ENCODE peak calls at places on chromosomes 2 and 18, in six cellular contexts. P, K, N, F, R and H are unnamed samples.

GRCh38 chr2:109663721-109664120 is 49.6 kb downstream of the SOWAHC start:
- DNase-seq in P (no peak), R (no peak), K (peak; percentile 28), F (peak; percentile 87), N (no peak), H (no peak)

GRCh38 chr2:37638973-37639372 is 32.5 kb downstream of the CDC42EP3 start:
- DNase-seq in F (no peak), N (no peak), R (no peak), K (no peak), P (no peak), H (no peak)

GRCh38 chr2:127829845-127830246 is 18.9 kb upstream of the WDR33 start:
- DNase-seq in K (no peak), R (peak; percentile 65), F (no peak), P (peak; percentile 86), N (peak; percentile 84), H (peak; percentile 40)

GRCh38 chr2:95043300-95043786 is 17.8 kb downstream of the MAL start:
- DNase-seq in R (no peak), F (peak; percentile 88), N (no peak), K (peak; percentile 90), P (no peak), H (no peak)

GRCh38 chr2:238269741-238270140 is 18.7 kb downstream of the PER2 start:
- DNase-seq in N (no peak), P (no peak), R (no peak), F (no peak), K (no peak), H (peak; percentile 13)

GRCh38 chr2:950627-950992 is at the start of gene SNTG2:
- DNase-seq in F (peak; percentile 77), K (no peak), R (no peak), P (peak; percentile 46), N (peak; percentile 76), H (no peak)

GRCh38 chr18:59419386-59419785 is 60.3 kb upstream of the LMAN1 start:
- DNase-seq in F (peak; percentile 72), P (no peak), K (peak; percentile 71), R (no peak), N (no peak), H (no peak)

GRCh38 chr2:109275120-109276040 is 146.4 kb downstream of the SH3RF3 start:
- DNase-seq in P (no peak), N (no peak), K (no peak), R (no peak), F (no peak), H (no peak)

GRCh38 chr2:79832540-79833234 is 319.8 kb downstream of the CTNNA2 start:
- DNase-seq in K (no peak), N (no peak), P (no peak), R (no peak), F (no peak), H (no peak)

GRCh38 chr2:80548469-80548868 is 243.9 kb upstream of the LRRTM1 start:
- DNase-seq in P (no peak), R (no peak), K (no peak), N (no peak), F (no peak), H (no peak)

GRCh38 chr2:182980115-182980514 is 58.1 kb downstream of the NCKAP1 start:
- DNase-seq in K (peak; percentile 62), R (no peak), N (peak; percentile 32), F (peak; percentile 36), P (peak; percentile 39), H (no peak)
- TF ChIP-seq CTCF in K (peak; percentile 62), R (peak; percentile 81), N (no peak), F (peak; percentile 10), P (peak; percentile 48), H (peak; percentile 43)

GRCh38 chr2:232981767-232982360 is 31.2 kb downstream of the NGEF start:
- DNase-seq in N (no peak), K (no peak), P (no peak), F (no peak), R (no peak), H (no peak)

GRCh38 chr2:232981356-232981755 is 31.7 kb downstream of the NGEF start:
- DNase-seq in R (no peak), P (no peak), K (no peak), N (no peak), F (no peak), H (no peak)

GRCh38 chr2:232980683-232981082 is 32.4 kb downstream of the NGEF start:
- DNase-seq in R (no peak), K (peak; percentile 19), F (peak; percentile 27), P (no peak), N (no peak), H (no peak)

GRCh38 chr2:232977438-232977971 is 35.6 kb downstream of the NGEF start:
- DNase-seq in F (no peak), N (no peak), K (no peak), P (no peak), R (no peak), H (no peak)

GRCh38 chr2:232979871-232980461 is 33.1 kb downstream of the NGEF start:
- DNase-seq in P (no peak), R (no peak), F (peak; percentile 87), N (no peak), K (peak; percentile 77), H (no peak)
- TF ChIP-seq CTCF in P (no peak), R (no peak), F (peak; percentile 20), N (no peak), K (peak; percentile 36), H (no peak)

DNA sequence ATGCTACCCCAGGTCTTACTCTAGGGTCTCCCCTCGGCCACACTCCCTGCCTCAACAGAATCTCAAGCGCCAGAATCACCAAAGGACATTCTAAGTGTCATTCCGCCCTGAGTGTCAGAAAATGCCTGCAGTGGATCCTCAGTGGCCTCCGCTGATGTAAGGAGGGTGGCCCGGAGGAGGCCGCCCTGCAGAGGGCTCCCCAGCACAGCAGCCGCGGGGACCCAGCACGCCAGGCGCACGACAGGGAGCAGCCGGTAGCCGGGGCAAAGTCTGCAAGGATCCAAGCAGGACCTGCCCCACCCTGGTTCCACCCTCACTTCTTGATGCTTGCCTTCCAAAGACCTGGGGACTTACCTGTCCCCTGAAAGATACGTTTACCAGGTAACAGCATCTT is 54.2 kb upstream of the ID2 start:
- DNase-seq in F (no peak), R (no peak), K (no peak), P (no peak), N (no peak), H (peak; percentile 10)
- TF ChIP-seq CTCF in F (no peak), R (no peak), K (no peak), P (no peak), N (no peak), H (no peak)

GRCh38 chr2:10305254-10305635 is 2.5 kb downstream of the HPCAL1 start:
- DNase-seq in N (no peak), P (no peak), K (no peak), R (peak; percentile 38), F (no peak), H (no peak)

GRCh38 chr2:10306901-10307463 is 4.3 kb downstream of the HPCAL1 start:
- DNase-seq in P (no peak), F (no peak), K (no peak), R (peak; percentile 24), N (no peak), H (no peak)

GRCh38 chr2:10303634-10304378 is 1.1 kb downstream of the HPCAL1 start:
- DNase-seq in N (peak; percentile 76), P (peak; percentile 51), R (peak; percentile 24), K (peak; percentile 56), F (peak; percentile 80), H (peak; percentile 90)

GRCh38 chr2:10304458-10305253 is 2.0 kb downstream of the HPCAL1 start:
- DNase-seq in P (no peak), R (no peak), K (no peak), F (no peak), N (no peak), H (no peak)

GRCh38 chr2:10305715-10306114 is 3.0 kb downstream of the HPCAL1 start:
- DNase-seq in N (no peak), F (no peak), R (peak; percentile 39), P (no peak), K (no peak), H (no peak)
- TF ChIP-seq CTCF in N (no peak), F (no peak), R (peak; percentile 62), P (no peak), K (no peak), H (no peak)

DNA sequence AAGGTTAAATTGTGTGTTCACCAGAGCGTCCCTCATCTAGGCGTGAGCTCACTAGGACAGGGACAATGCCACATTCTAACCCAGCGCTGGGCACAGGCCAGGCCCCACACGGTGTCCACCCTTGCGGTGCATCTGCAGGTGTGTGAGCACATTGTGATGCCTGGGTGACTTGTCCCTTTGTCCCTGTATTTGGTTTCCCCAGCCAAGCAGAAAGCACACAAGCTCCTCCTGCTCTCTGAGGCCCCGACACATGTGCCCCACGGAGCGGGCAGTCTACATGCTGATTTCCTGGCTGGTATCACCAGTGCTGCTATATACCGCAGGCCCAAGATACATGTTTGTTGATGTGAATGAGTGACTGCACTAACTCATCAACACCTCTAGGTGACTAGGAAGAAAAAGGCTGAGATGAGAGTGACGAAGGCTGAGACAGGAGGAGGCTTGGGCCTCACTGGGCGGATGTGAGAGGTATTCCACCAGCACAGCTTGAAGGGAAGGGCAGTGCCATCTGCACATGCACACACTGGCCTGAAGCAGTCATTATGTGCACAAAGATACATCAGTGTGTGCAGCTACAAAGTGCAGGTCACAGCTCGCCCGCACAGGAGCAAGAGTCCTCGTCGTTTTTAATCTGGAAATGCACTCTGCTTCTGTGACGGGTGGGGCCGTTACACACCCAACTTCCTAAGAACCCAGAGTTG is 205.9 kb downstream of the EIPR1 start:
- DNase-seq in K (no peak), N (no peak), P (no peak), R (no peak), F (no peak), H (no peak)
- TF ChIP-seq CTCF in K (no peak), N (no peak), P (no peak), R (no peak), F (no peak), H (no peak)

DNA sequence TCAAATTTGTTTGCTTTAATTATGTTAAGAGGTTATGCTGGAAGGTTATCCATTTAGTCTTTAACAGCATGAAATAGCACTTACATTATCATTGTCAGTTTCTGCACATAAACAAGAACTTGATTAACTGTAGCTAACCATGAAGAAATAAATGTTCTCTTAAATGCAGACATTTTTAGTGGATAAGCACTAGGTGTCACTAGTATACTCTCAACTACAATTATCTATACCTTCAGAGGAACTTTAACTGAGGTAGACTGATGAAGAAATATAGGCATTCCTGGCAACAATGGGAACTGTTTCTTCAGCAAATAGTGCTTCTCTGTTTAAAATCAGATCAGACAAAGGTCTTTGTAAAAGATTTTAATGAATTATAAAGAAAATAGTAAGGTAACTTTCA is 178.8 kb upstream of the CHST9 start:
- DNase-seq in R (no peak), P (no peak), K (no peak), F (no peak), N (peak; percentile 8), H (no peak)
- TF ChIP-seq CTCF in R (no peak), P (no peak), K (no peak), F (no peak), N (no peak), H (peak; percentile 16)

GRCh38 chr2:32210767-32211408 is 45.2 kb downstream of the SLC30A6 start:
- DNase-seq in R (no peak), F (no peak), N (no peak), K (no peak), P (no peak), H (no peak)

GRCh38 chr2:32212293-32212692 is 46.6 kb downstream of the SLC30A6 start:
- DNase-seq in P (no peak), K (peak; percentile 5), R (no peak), N (no peak), F (peak; percentile 37), H (no peak)
- TF ChIP-seq CTCF in P (no peak), K (peak; percentile 16), R (no peak), N (no peak), F (no peak), H (no peak)

GRCh38 chr2:190550137-190550536 is 15.6 kb upstream of the NEMP2 start:
- DNase-seq in N (no peak), K (no peak), F (no peak), R (no peak), P (no peak), H (no peak)
- TF ChIP-seq CTCF in N (no peak), K (no peak), F (no peak), R (no peak), P (no peak), H (no peak)